ENCODE peak calls at places on chromosome 22, in ten cellular contexts. One of them, this sample, is unnamed.

GRCh38 chr22:25437414-25438160 is 126.9 kb upstream of the GRK3 start:
- DNase-seq in DMS153: no peak
- DNase-seq in left ventricle myocardium inferior: no peak
- DNase-seq in cardiac fibroblast: no peak
- DNase-seq in NCI-H345: no peak
- DNase-seq in iPS DF 6.9: no peak
- DNase-seq in NCI-H1417: no peak
- DNase-seq in HFFc6: no peak
- DNase-seq in stimulated activated CD4-positive, alpha-beta T cell treated with anti-CD3 and anti-CD28 coated beads, Interleukin-12 subunit alpha, Interleukin-12 subunit beta, amount 100 ng/mL, for 4 hours: no peak
- DNase-seq in GM13976: no peak
- DNase-seq in this sample: no peak

GRCh38 chr22:30712094-30712493 is 17.4 kb downstream of the OSBP2 start:
- DNase-seq in DMS153: no peak
- DNase-seq in left ventricle myocardium inferior: no peak
- DNase-seq in cardiac fibroblast: no peak
- DNase-seq in NCI-H345: no peak
- DNase-seq in iPS DF 6.9: no peak
- DNase-seq in NCI-H1417: no peak
- DNase-seq in HFFc6: no peak
- DNase-seq in stimulated activated CD4-positive, alpha-beta T cell treated with anti-CD3 and anti-CD28 coated beads, Interleukin-12 subunit alpha, Interleukin-12 subunit beta, amount 100 ng/mL, for 4 hours: no peak
- DNase-seq in GM13976: no peak
- DNase-seq in this sample: no peak

GRCh38 chr22:28983190-28983589 is 78.4 kb downstream of the C22orf31 start:
- DNase-seq in DMS153: no peak
- DNase-seq in left ventricle myocardium inferior: no peak
- DNase-seq in cardiac fibroblast: no peak
- DNase-seq in NCI-H345: no peak
- DNase-seq in iPS DF 6.9: no peak
- DNase-seq in NCI-H1417: peak; percentile 6
- DNase-seq in HFFc6: no peak
- DNase-seq in stimulated activated CD4-positive, alpha-beta T cell treated with anti-CD3 and anti-CD28 coated beads, Interleukin-12 subunit alpha, Interleukin-12 subunit beta, amount 100 ng/mL, for 4 hours: no peak
- DNase-seq in GM13976: no peak
- DNase-seq in this sample: no peak

GRCh38 chr22:30116362-30117117 is 36.3 kb downstream of the HORMAD2 start:
- DNase-seq in DMS153: no peak
- DNase-seq in left ventricle myocardium inferior: no peak
- DNase-seq in cardiac fibroblast: peak; percentile 48
- DNase-seq in NCI-H345: no peak
- DNase-seq in iPS DF 6.9: no peak
- DNase-seq in NCI-H1417: no peak
- DNase-seq in HFFc6: peak; percentile 2
- DNase-seq in stimulated activated CD4-positive, alpha-beta T cell treated with anti-CD3 and anti-CD28 coated beads, Interleukin-12 subunit alpha, Interleukin-12 subunit beta, amount 100 ng/mL, for 4 hours: no peak
- DNase-seq in GM13976: no peak
- DNase-seq in this sample: no peak

GRCh38 chr22:36900880-36901279 is 12.5 kb upstream of the CSF2RB start:
- DNase-seq in DMS153: no peak
- DNase-seq in left ventricle myocardium inferior: no peak
- DNase-seq in cardiac fibroblast: peak; percentile 53
- DNase-seq in NCI-H345: no peak
- DNase-seq in iPS DF 6.9: peak; percentile 73
- DNase-seq in NCI-H1417: no peak
- DNase-seq in HFFc6: no peak
- DNase-seq in stimulated activated CD4-positive, alpha-beta T cell treated with anti-CD3 and anti-CD28 coated beads, Interleukin-12 subunit alpha, Interleukin-12 subunit beta, amount 100 ng/mL, for 4 hours: no peak
- DNase-seq in GM13976: no peak
- DNase-seq in this sample: no peak

GRCh38 chr22:25048659-25049657 is 96.4 kb downstream of the KIAA1671 start:
- DNase-seq in DMS153: no peak
- DNase-seq in left ventricle myocardium inferior: peak; percentile 66
- DNase-seq in cardiac fibroblast: peak; percentile 71
- DNase-seq in NCI-H345: peak; percentile 44
- DNase-seq in iPS DF 6.9: peak; percentile 58
- DNase-seq in NCI-H1417: peak; percentile 61
- DNase-seq in HFFc6: no peak
- DNase-seq in stimulated activated CD4-positive, alpha-beta T cell treated with anti-CD3 and anti-CD28 coated beads, Interleukin-12 subunit alpha, Interleukin-12 subunit beta, amount 100 ng/mL, for 4 hours: peak; percentile 67
- DNase-seq in GM13976: peak; percentile 83
- DNase-seq in this sample: peak; percentile 64

GRCh38 chr22:40482886-40483285 is 112.5 kb downstream of the SGSM3 start:
- DNase-seq in DMS153: no peak
- DNase-seq in left ventricle myocardium inferior: no peak
- DNase-seq in cardiac fibroblast: no peak
- DNase-seq in NCI-H345: no peak
- DNase-seq in iPS DF 6.9: no peak
- DNase-seq in NCI-H1417: no peak
- DNase-seq in HFFc6: no peak
- DNase-seq in stimulated activated CD4-positive, alpha-beta T cell treated with anti-CD3 and anti-CD28 coated beads, Interleukin-12 subunit alpha, Interleukin-12 subunit beta, amount 100 ng/mL, for 4 hours: no peak
- DNase-seq in GM13976: no peak
- DNase-seq in this sample: no peak

GRCh38 chr22:41934284-41935014 is 7.8 kb upstream of the TNFRSF13C start:
- DNase-seq in DMS153: no peak
- DNase-seq in left ventricle myocardium inferior: no peak
- DNase-seq in cardiac fibroblast: no peak
- DNase-seq in NCI-H345: no peak
- DNase-seq in iPS DF 6.9: no peak
- DNase-seq in NCI-H1417: no peak
- DNase-seq in HFFc6: no peak
- DNase-seq in stimulated activated CD4-positive, alpha-beta T cell treated with anti-CD3 and anti-CD28 coated beads, Interleukin-12 subunit alpha, Interleukin-12 subunit beta, amount 100 ng/mL, for 4 hours: no peak
- DNase-seq in GM13976: no peak
- DNase-seq in this sample: no peak

GRCh38 chr22:45884201-45885067 is 92.5 kb downstream of the WNT7B start:
- DNase-seq in DMS153: no peak
- DNase-seq in left ventricle myocardium inferior: peak; percentile 46
- DNase-seq in cardiac fibroblast: peak; percentile 8
- DNase-seq in NCI-H345: no peak
- DNase-seq in iPS DF 6.9: no peak
- DNase-seq in NCI-H1417: no peak
- DNase-seq in HFFc6: no peak
- DNase-seq in stimulated activated CD4-positive, alpha-beta T cell treated with anti-CD3 and anti-CD28 coated beads, Interleukin-12 subunit alpha, Interleukin-12 subunit beta, amount 100 ng/mL, for 4 hours: no peak
- DNase-seq in GM13976: no peak
- DNase-seq in this sample: no peak

GRCh38 chr22:35318346-35319215 is 18.9 kb downstream of the TOM1 start:
- DNase-seq in DMS153: no peak
- DNase-seq in left ventricle myocardium inferior: no peak
- DNase-seq in cardiac fibroblast: no peak
- DNase-seq in NCI-H345: no peak
- DNase-seq in iPS DF 6.9: no peak
- DNase-seq in NCI-H1417: no peak
- DNase-seq in HFFc6: no peak
- DNase-seq in stimulated activated CD4-positive, alpha-beta T cell treated with anti-CD3 and anti-CD28 coated beads, Interleukin-12 subunit alpha, Interleukin-12 subunit beta, amount 100 ng/mL, for 4 hours: no peak
- DNase-seq in GM13976: no peak
- DNase-seq in this sample: no peak

GRCh38 chr22:27269751-27270586 is 531.6 kb downstream of the MN1 start:
- DNase-seq in DMS153: no peak
- DNase-seq in left ventricle myocardium inferior: no peak
- DNase-seq in cardiac fibroblast: no peak
- DNase-seq in NCI-H345: no peak
- DNase-seq in iPS DF 6.9: no peak
- DNase-seq in NCI-H1417: no peak
- DNase-seq in HFFc6: no peak
- DNase-seq in stimulated activated CD4-positive, alpha-beta T cell treated with anti-CD3 and anti-CD28 coated beads, Interleukin-12 subunit alpha, Interleukin-12 subunit beta, amount 100 ng/mL, for 4 hours: no peak
- DNase-seq in GM13976: no peak
- DNase-seq in this sample: no peak

GRCh38 chr22:42716649-42717127 is 4.0 kb downstream of the A4GALT start:
- DNase-seq in DMS153: no peak
- DNase-seq in left ventricle myocardium inferior: no peak
- DNase-seq in cardiac fibroblast: no peak
- DNase-seq in NCI-H345: no peak
- DNase-seq in iPS DF 6.9: no peak
- DNase-seq in NCI-H1417: peak; percentile 31
- DNase-seq in HFFc6: no peak
- DNase-seq in stimulated activated CD4-positive, alpha-beta T cell treated with anti-CD3 and anti-CD28 coated beads, Interleukin-12 subunit alpha, Interleukin-12 subunit beta, amount 100 ng/mL, for 4 hours: no peak
- DNase-seq in GM13976: peak; percentile 58
- DNase-seq in this sample: no peak

GRCh38 chr22:25169278-25170031 is 30.2 kb upstream of the CRYBB3 start:
- DNase-seq in DMS153: no peak
- DNase-seq in left ventricle myocardium inferior: no peak
- DNase-seq in cardiac fibroblast: no peak
- DNase-seq in NCI-H345: no peak
- DNase-seq in iPS DF 6.9: no peak
- DNase-seq in NCI-H1417: no peak
- DNase-seq in HFFc6: no peak
- DNase-seq in stimulated activated CD4-positive, alpha-beta T cell treated with anti-CD3 and anti-CD28 coated beads, Interleukin-12 subunit alpha, Interleukin-12 subunit beta, amount 100 ng/mL, for 4 hours: no peak
- DNase-seq in GM13976: no peak
- DNase-seq in this sample: no peak

GRCh38 chr22:29269230-29269604 is 1.1 kb downstream of the EWSR1 start:
- DNase-seq in DMS153: no peak
- DNase-seq in left ventricle myocardium inferior: no peak
- DNase-seq in cardiac fibroblast: no peak
- DNase-seq in NCI-H345: no peak
- DNase-seq in iPS DF 6.9: no peak
- DNase-seq in NCI-H1417: no peak
- DNase-seq in HFFc6: no peak
- DNase-seq in stimulated activated CD4-positive, alpha-beta T cell treated with anti-CD3 and anti-CD28 coated beads, Interleukin-12 subunit alpha, Interleukin-12 subunit beta, amount 100 ng/mL, for 4 hours: no peak
- DNase-seq in GM13976: no peak
- DNase-seq in this sample: no peak

GRCh38 chr22:27230189-27230588 is 571.4 kb downstream of the MN1 start:
- DNase-seq in DMS153: no peak
- DNase-seq in left ventricle myocardium inferior: no peak
- DNase-seq in cardiac fibroblast: no peak
- DNase-seq in NCI-H345: no peak
- DNase-seq in iPS DF 6.9: no peak
- DNase-seq in NCI-H1417: no peak
- DNase-seq in HFFc6: no peak
- DNase-seq in stimulated activated CD4-positive, alpha-beta T cell treated with anti-CD3 and anti-CD28 coated beads, Interleukin-12 subunit alpha, Interleukin-12 subunit beta, amount 100 ng/mL, for 4 hours: no peak
- DNase-seq in GM13976: no peak
- DNase-seq in this sample: no peak

GRCh38 chr22:38223289-38223960 is 21.6 kb downstream of the MAFF start:
- DNase-seq in DMS153: no peak
- DNase-seq in left ventricle myocardium inferior: no peak
- DNase-seq in cardiac fibroblast: no peak
- DNase-seq in NCI-H345: no peak
- DNase-seq in iPS DF 6.9: no peak
- DNase-seq in NCI-H1417: no peak
- DNase-seq in HFFc6: no peak
- DNase-seq in stimulated activated CD4-positive, alpha-beta T cell treated with anti-CD3 and anti-CD28 coated beads, Interleukin-12 subunit alpha, Interleukin-12 subunit beta, amount 100 ng/mL, for 4 hours: no peak
- DNase-seq in GM13976: no peak
- DNase-seq in this sample: peak; percentile 42

GRCh38 chr22:20242393-20243175 is 25.5 kb downstream of the RTN4R start:
- DNase-seq in DMS153: no peak
- DNase-seq in left ventricle myocardium inferior: no peak
- DNase-seq in cardiac fibroblast: no peak
- DNase-seq in NCI-H345: no peak
- DNase-seq in iPS DF 6.9: no peak
- DNase-seq in NCI-H1417: no peak
- DNase-seq in HFFc6: no peak
- DNase-seq in stimulated activated CD4-positive, alpha-beta T cell treated with anti-CD3 and anti-CD28 coated beads, Interleukin-12 subunit alpha, Interleukin-12 subunit beta, amount 100 ng/mL, for 4 hours: no peak
- DNase-seq in GM13976: no peak
- DNase-seq in this sample: no peak

GRCh38 chr22:32444068-32444467 is 20.2 kb downstream of the BPIFC start:
- DNase-seq in DMS153: peak; percentile 40
- DNase-seq in left ventricle myocardium inferior: no peak
- DNase-seq in cardiac fibroblast: peak; percentile 5
- DNase-seq in NCI-H345: no peak
- DNase-seq in iPS DF 6.9: no peak
- DNase-seq in NCI-H1417: peak; percentile 23
- DNase-seq in HFFc6: no peak
- DNase-seq in stimulated activated CD4-positive, alpha-beta T cell treated with anti-CD3 and anti-CD28 coated beads, Interleukin-12 subunit alpha, Interleukin-12 subunit beta, amount 100 ng/mL, for 4 hours: no peak
- DNase-seq in GM13976: peak; percentile 49
- DNase-seq in this sample: no peak

GRCh38 chr22:38016182-38017078 is 32.1 kb upstream of the SOX10 start:
- DNase-seq in DMS153: peak; percentile 36
- DNase-seq in left ventricle myocardium inferior: peak; percentile 45
- DNase-seq in cardiac fibroblast: peak; percentile 84
- DNase-seq in NCI-H345: no peak
- DNase-seq in iPS DF 6.9: no peak
- DNase-seq in NCI-H1417: no peak
- DNase-seq in HFFc6: no peak
- DNase-seq in stimulated activated CD4-positive, alpha-beta T cell treated with anti-CD3 and anti-CD28 coated beads, Interleukin-12 subunit alpha, Interleukin-12 subunit beta, amount 100 ng/mL, for 4 hours: no peak
- DNase-seq in GM13976: no peak
- DNase-seq in this sample: peak; percentile 49

GRCh38 chr22:48807155-48807554 is 1020.5 kb downstream of the BRD1 start:
- DNase-seq in DMS153: no peak
- DNase-seq in left ventricle myocardium inferior: no peak
- DNase-seq in cardiac fibroblast: no peak
- DNase-seq in NCI-H345: no peak
- DNase-seq in iPS DF 6.9: no peak
- DNase-seq in NCI-H1417: peak; percentile 66
- DNase-seq in HFFc6: no peak
- DNase-seq in stimulated activated CD4-positive, alpha-beta T cell treated with anti-CD3 and anti-CD28 coated beads, Interleukin-12 subunit alpha, Interleukin-12 subunit beta, amount 100 ng/mL, for 4 hours: no peak
- DNase-seq in GM13976: no peak
- DNase-seq in this sample: no peak

GRCh38 chr22:50672041-50672440 is 582 bp upstream of the SHANK3 start:
- DNase-seq in DMS153: no peak
- DNase-seq in left ventricle myocardium inferior: no peak
- DNase-seq in cardiac fibroblast: no peak
- DNase-seq in NCI-H345: no peak
- DNase-seq in iPS DF 6.9: no peak
- DNase-seq in NCI-H1417: no peak
- DNase-seq in HFFc6: no peak
- DNase-seq in stimulated activated CD4-positive, alpha-beta T cell treated with anti-CD3 and anti-CD28 coated beads, Interleukin-12 subunit alpha, Interleukin-12 subunit beta, amount 100 ng/mL, for 4 hours: no peak
- DNase-seq in GM13976: no peak
- DNase-seq in this sample: no peak

GRCh38 chr22:45949921-45950320 is 27.0 kb downstream of the WNT7B start:
- DNase-seq in DMS153: no peak
- DNase-seq in left ventricle myocardium inferior: no peak
- DNase-seq in cardiac fibroblast: no peak
- DNase-seq in NCI-H345: no peak
- DNase-seq in iPS DF 6.9: no peak
- DNase-seq in NCI-H1417: no peak
- DNase-seq in HFFc6: no peak
- DNase-seq in stimulated activated CD4-positive, alpha-beta T cell treated with anti-CD3 and anti-CD28 coated beads, Interleukin-12 subunit alpha, Interleukin-12 subunit beta, amount 100 ng/mL, for 4 hours: no peak
- DNase-seq in GM13976: no peak
- DNase-seq in this sample: no peak

GRCh38 chr22:32949719-32950118 is 108.5 kb downstream of the SYN3 start:
- DNase-seq in DMS153: no peak
- DNase-seq in left ventricle myocardium inferior: no peak
- DNase-seq in cardiac fibroblast: peak; percentile 33
- DNase-seq in NCI-H345: no peak
- DNase-seq in iPS DF 6.9: no peak
- DNase-seq in NCI-H1417: no peak
- DNase-seq in HFFc6: no peak
- DNase-seq in stimulated activated CD4-positive, alpha-beta T cell treated with anti-CD3 and anti-CD28 coated beads, Interleukin-12 subunit alpha, Interleukin-12 subunit beta, amount 100 ng/mL, for 4 hours: no peak
- DNase-seq in GM13976: no peak
- DNase-seq in this sample: no peak

GRCh38 chr22:47065756-47066615 is 303.5 kb downstream of the TBC1D22A start:
- DNase-seq in DMS153: no peak
- DNase-seq in left ventricle myocardium inferior: peak; percentile 11
- DNase-seq in cardiac fibroblast: peak; percentile 89
- DNase-seq in NCI-H345: no peak
- DNase-seq in iPS DF 6.9: no peak
- DNase-seq in NCI-H1417: no peak
- DNase-seq in HFFc6: no peak
- DNase-seq in stimulated activated CD4-positive, alpha-beta T cell treated with anti-CD3 and anti-CD28 coated beads, Interleukin-12 subunit alpha, Interleukin-12 subunit beta, amount 100 ng/mL, for 4 hours: no peak
- DNase-seq in GM13976: no peak
- DNase-seq in this sample: no peak

GRCh38 chr22:43901976-43902643 is 10.3 kb upstream of the PNPLA5 start:
- DNase-seq in DMS153: no peak
- DNase-seq in left ventricle myocardium inferior: no peak
- DNase-seq in cardiac fibroblast: peak; percentile 80
- DNase-seq in NCI-H345: no peak
- DNase-seq in iPS DF 6.9: no peak
- DNase-seq in NCI-H1417: no peak
- DNase-seq in HFFc6: peak; percentile 94
- DNase-seq in stimulated activated CD4-positive, alpha-beta T cell treated with anti-CD3 and anti-CD28 coated beads, Interleukin-12 subunit alpha, Interleukin-12 subunit beta, amount 100 ng/mL, for 4 hours: no peak
- DNase-seq in GM13976: no peak
- DNase-seq in this sample: no peak

GRCh38 chr22:38032681-38033521 is 24.3 kb upstream of the PICK1 start:
- DNase-seq in DMS153: no peak
- DNase-seq in left ventricle myocardium inferior: no peak
- DNase-seq in cardiac fibroblast: peak; percentile 71
- DNase-seq in NCI-H345: no peak
- DNase-seq in iPS DF 6.9: no peak
- DNase-seq in NCI-H1417: no peak
- DNase-seq in HFFc6: peak; percentile 57
- DNase-seq in stimulated activated CD4-positive, alpha-beta T cell treated with anti-CD3 and anti-CD28 coated beads, Interleukin-12 subunit alpha, Interleukin-12 subunit beta, amount 100 ng/mL, for 4 hours: no peak
- DNase-seq in GM13976: no peak
- DNase-seq in this sample: no peak

GRCh38 chr22:37502342-37503182 is 16.4 kb upstream of the MFNG start:
- DNase-seq in DMS153: peak; percentile 42
- DNase-seq in left ventricle myocardium inferior: no peak
- DNase-seq in cardiac fibroblast: no peak
- DNase-seq in NCI-H345: no peak
- DNase-seq in iPS DF 6.9: no peak
- DNase-seq in NCI-H1417: no peak
- DNase-seq in HFFc6: no peak
- DNase-seq in stimulated activated CD4-positive, alpha-beta T cell treated with anti-CD3 and anti-CD28 coated beads, Interleukin-12 subunit alpha, Interleukin-12 subunit beta, amount 100 ng/mL, for 4 hours: no peak
- DNase-seq in GM13976: no peak
- DNase-seq in this sample: no peak

GRCh38 chr22:46681010-46681409 is 57.0 kb downstream of the CERK start:
- DNase-seq in DMS153: no peak
- DNase-seq in left ventricle myocardium inferior: no peak
- DNase-seq in cardiac fibroblast: no peak
- DNase-seq in NCI-H345: no peak
- DNase-seq in iPS DF 6.9: no peak
- DNase-seq in NCI-H1417: no peak
- DNase-seq in HFFc6: no peak
- DNase-seq in stimulated activated CD4-positive, alpha-beta T cell treated with anti-CD3 and anti-CD28 coated beads, Interleukin-12 subunit alpha, Interleukin-12 subunit beta, amount 100 ng/mL, for 4 hours: no peak
- DNase-seq in GM13976: peak; percentile 66
- DNase-seq in this sample: no peak

This sample was measured in retina.